ENCODE peak calls at places on chromosomes 12 and 14, in eight cellular contexts. T is renal cortical epithelial cell; Q is NCI-H146; U is hypothalamus; G is activated CD4-positive, alpha-beta T cell treated with anti-CD3 and anti-CD28 coated beads for 1 hour; P is progenitor cell of endocrine pancreas; L is heart right ventricle; V is nephron progenitor cell. Y is an unnamed sample.

GRCh38 chr12:119505001-119505400 is 88.6 kb upstream of the TMEM233 start:
- DNase-seq in T (peak), Q (no peak), U (no peak), G (no peak), P (no peak), L (no peak), V (no peak), Y (no peak)

GRCh38 chr12:48851883-48852733 is at the start of gene DDX23:
- DNase-seq in T (peak), Q (peak), U (peak), G (peak), P (peak), L (peak), V (peak), Y (peak)

GRCh38 chr14:79281244-79282199 is 929.8 kb downstream of the DIO2 start:
- DNase-seq in T (no peak), Q (no peak), U (no peak), G (no peak), P (no peak), L (no peak), V (peak), Y (no peak)

GRCh38 chr12:59668678-59669077 is 72.8 kb downstream of the SLC16A7 start:
- DNase-seq in T (no peak), Q (no peak), U (no peak), G (no peak), P (no peak), L (no peak), V (no peak), Y (no peak)

GRCh38 chr12:67754933-67755697 is 106.6 kb downstream of the DYRK2 start:
- DNase-seq in T (no peak), Q (no peak), U (no peak), G (no peak), P (no peak), L (peak), V (no peak), Y (no peak)

GRCh38 chr12:132066345-132066685 is 77.8 kb downstream of the DDX51 start:
- DNase-seq in T (no peak), Q (no peak), U (no peak), G (no peak), P (no peak), L (no peak), V (no peak), Y (no peak)

GRCh38 chr12:121628037-121628436 is 1.7 kb downstream of the ORAI1 start:
- DNase-seq in T (no peak), Q (peak), U (no peak), G (no peak), P (no peak), L (no peak), V (no peak), Y (no peak)

GRCh38 chr12:108317303-108318283 is 21.5 kb downstream of the CMKLR1 start:
- DNase-seq in T (no peak), Q (no peak), U (no peak), G (no peak), P (no peak), L (no peak), V (no peak), Y (no peak)

GRCh38 chr12:6084261-6084968 is 40.1 kb downstream of the VWF start:
- DNase-seq in T (peak), Q (no peak), U (no peak), G (no peak), P (no peak), L (no peak), V (no peak), Y (no peak)

GRCh38 chr14:89598548-89599186 is 181.6 kb upstream of the FOXN3 start:
- DNase-seq in T (peak), Q (no peak), U (no peak), G (no peak), P (no peak), L (no peak), V (no peak), Y (no peak)

GRCh38 chr12:63889721-63890509 is 45.4 kb downstream of the SRGAP1 start:
- DNase-seq in T (peak), Q (no peak), U (no peak), G (no peak), P (no peak), L (no peak), V (no peak), Y (no peak)

GRCh38 chr12:47554046-47554653 is 151.7 kb downstream of the RPAP3 start:
- DNase-seq in T (no peak), Q (no peak), U (no peak), G (no peak), P (no peak), L (no peak), V (no peak), Y (no peak)

GRCh38 chr12:30885321-30885720 is 41.2 kb upstream of the TSPAN11 start:
- DNase-seq in T (no peak), Q (no peak), U (no peak), G (no peak), P (no peak), L (no peak), V (no peak), Y (no peak)

GRCh38 chr12:113860950-113861349 is 105.2 kb downstream of the RBM19 start:
- DNase-seq in T (peak), Q (no peak), U (no peak), G (no peak), P (no peak), L (no peak), V (no peak), Y (no peak)

GRCh38 chr12:47753021-47754001 is 5.4 kb downstream of the RAPGEF3 start:
- DNase-seq in T (peak), Q (no peak), U (no peak), G (no peak), P (no peak), L (peak), V (peak), Y (peak)

GRCh38 chr14:68822964-68823363 is 30.1 kb upstream of the ZFP36L1 start:
- DNase-seq in T (no peak), Q (no peak), U (no peak), G (no peak), P (no peak), L (no peak), V (no peak), Y (no peak)

GRCh38 chr14:89849931-89850330 is 104.6 kb downstream of the EFCAB11 start:
- DNase-seq in T (no peak), Q (no peak), U (no peak), G (no peak), P (no peak), L (no peak), V (no peak), Y (no peak)

GRCh38 chr12:107775093-107775721 is 703 bp downstream of the ASCL4 start:
- DNase-seq in T (no peak), Q (peak), U (no peak), G (no peak), P (peak), L (peak), V (peak), Y (peak)

GRCh38 chr14:68593806-68594536 is 198.9 kb downstream of the ZFP36L1 start:
- DNase-seq in T (peak), Q (no peak), U (no peak), G (no peak), P (no peak), L (no peak), V (peak), Y (no peak)

GRCh38 chr12:30990776-30991175 is 64.2 kb downstream of the TSPAN11 start:
- DNase-seq in T (no peak), Q (no peak), U (no peak), G (no peak), P (no peak), L (no peak), V (no peak), Y (no peak)

GRCh38 chr12:46956451-46957035 is 122.9 kb upstream of the PCED1B start:
- DNase-seq in T (no peak), Q (no peak), U (no peak), G (no peak), P (no peak), L (no peak), V (no peak), Y (no peak)

GRCh38 chr14:39175445-39176262 is 600 bp downstream of the PNN start:
- DNase-seq in T (no peak), Q (peak), U (no peak), G (no peak), P (peak), L (no peak), V (peak), Y (no peak)

GRCh38 chr12:1473418-1473817 is 121.0 kb downstream of the FBXL14 start:
- DNase-seq in T (no peak), Q (no peak), U (no peak), G (no peak), P (no peak), L (peak), V (no peak), Y (no peak)

GRCh38 chr14:61567838-61568571 is 127.3 kb upstream of the HIF1A start:
- DNase-seq in T (no peak), Q (peak), U (no peak), G (no peak), P (no peak), L (peak), V (peak), Y (no peak)

GRCh38 chr14:95891742-95892141 is 15.1 kb downstream of the TUNAR start:
- DNase-seq in T (peak), Q (no peak), U (no peak), G (no peak), P (no peak), L (no peak), V (no peak), Y (no peak)

GRCh38 chr14:71645656-71646055 is 286.6 kb upstream of the RGS6 start:
- DNase-seq in T (peak), Q (no peak), U (no peak), G (no peak), P (no peak), L (no peak), V (no peak), Y (no peak)

GRCh38 chr14:23365353-23366162 is 586 bp upstream of the EFS start:
- DNase-seq in T (no peak), Q (no peak), U (no peak), G (no peak), P (peak), L (no peak), V (peak), Y (no peak)

GRCh38 chr12:50971946-50972345 is 19.6 kb downstream of the HIGD1C start:
- DNase-seq in T (peak), Q (no peak), U (no peak), G (no peak), P (no peak), L (no peak), V (no peak), Y (no peak)

GRCh38 chr14:89351364-89351957 is 65.6 kb downstream of the FOXN3 start:
- DNase-seq in T (peak), Q (peak), U (no peak), G (no peak), P (no peak), L (no peak), V (no peak), Y (no peak)

GRCh38 chr12:27545666-27546065 is 21.7 kb downstream of the PPFIBP1 start:
- DNase-seq in T (no peak), Q (no peak), U (no peak), G (no peak), P (no peak), L (no peak), V (no peak), Y (no peak)

GRCh38 chr14:50967719-50968266 is 23.5 kb upstream of the PYGL start:
- DNase-seq in T (peak), Q (no peak), U (no peak), G (no peak), P (no peak), L (no peak), V (no peak), Y (no peak)

GRCh38 chr12:76782440-76782996 is 18.6 kb downstream of the ZDHHC17 start:
- DNase-seq in T (no peak), Q (no peak), U (no peak), G (no peak), P (no peak), L (no peak), V (no peak), Y (no peak)

GRCh38 chr12:12985817-12986408 is 14.2 kb downstream of the HEBP1 start:
- DNase-seq in T (no peak), Q (no peak), U (no peak), G (no peak), P (no peak), L (no peak), V (peak), Y (no peak)

GRCh38 chr12:131928080-131928764 is 854 bp upstream of the PUS1 start:
- DNase-seq in T (no peak), Q (peak), U (no peak), G (no peak), P (no peak), L (no peak), V (no peak), Y (peak)

Y was measured in Right ventricle myocardium superior.